ENCODE peak calls at places on chromosomes 2 and 18, in seven cellular contexts. B is activated CD8-positive, alpha-beta T cell treated with anti-CD3 and anti-CD28 coated beads for 36 hours; N is fibroblast of lung; E is AG10803; K is body of pancreas; L is heart right ventricle; R is fibroblast of mammary gland. T is an unnamed sample.

GRCh38 chr2:152506843-152507242 is 171.9 kb downstream of the FMNL2 start:
- DNase-seq in B (no peak), N (no peak), E (no peak), K (no peak), L (no peak), R (peak), T (no peak)

GRCh38 chr2:173249661-173250641 is 104.7 kb upstream of the CDCA7 start:
- DNase-seq in B (no peak), N (no peak), E (no peak), K (no peak), L (no peak), R (no peak), T (peak)

GRCh38 chr18:37381554-37381953 is 184.0 kb downstream of the CELF4 start:
- DNase-seq in B (no peak), N (no peak), E (no peak), K (no peak), L (no peak), R (no peak), T (no peak)

GRCh38 chr2:118643286-118643685 is 204.2 kb downstream of the EN1 start:
- DNase-seq in B (no peak), N (no peak), E (peak), K (no peak), L (no peak), R (peak), T (no peak)

GRCh38 chr18:11506871-11507270 is 102.5 kb upstream of the SLC35G4 start:
- DNase-seq in B (no peak), N (no peak), E (no peak), K (no peak), L (no peak), R (no peak), T (no peak)

GRCh38 chr2:36587556-36587955 is 10.4 kb downstream of the FEZ2 start:
- DNase-seq in B (no peak), N (peak), E (no peak), K (no peak), L (no peak), R (no peak), T (no peak)

GRCh38 chr18:3605562-3606443 is 155.8 kb downstream of the TGIF1 start:
- DNase-seq in B (no peak), N (peak), E (peak), K (no peak), L (no peak), R (peak), T (no peak)

GRCh38 chr2:7573166-7573845 is 656.1 kb downstream of the RNF144A start:
- DNase-seq in B (no peak), N (no peak), E (no peak), K (no peak), L (no peak), R (no peak), T (no peak)

GRCh38 chr2:43059183-43059897 is 167.1 kb downstream of the ZFP36L2 start:
- DNase-seq in B (peak), N (peak), E (peak), K (peak), L (peak), R (peak), T (no peak)

GRCh38 chr2:180291060-180291459 is 284.0 kb upstream of the CWC22 start:
- DNase-seq in B (no peak), N (peak), E (peak), K (no peak), L (no peak), R (peak), T (no peak)

GRCh38 chr2:69054431-69054830 is 41.5 kb downstream of the ANTXR1 start:
- DNase-seq in B (peak), N (peak), E (peak), K (no peak), L (no peak), R (peak), T (no peak)

GRCh38 chr2:121429119-121429903 is 101.4 kb upstream of the RNU4ATAC start:
- DNase-seq in B (no peak), N (no peak), E (peak), K (no peak), L (no peak), R (peak), T (no peak)

GRCh38 chr2:216071452-216071851 is 10.2 kb downstream of the PECR start:
- DNase-seq in B (no peak), N (no peak), E (peak), K (no peak), L (no peak), R (no peak), T (no peak)

GRCh38 chr2:219629976-219630695 is 2.7 kb downstream of the SLC4A3 start:
- DNase-seq in B (no peak), N (no peak), E (no peak), K (no peak), L (peak), R (no peak), T (no peak)

GRCh38 chr2:8980096-8980495 is 23.4 kb downstream of the MBOAT2 start:
- DNase-seq in B (no peak), N (no peak), E (peak), K (no peak), L (no peak), R (no peak), T (no peak)

GRCh38 chr2:45275235-45275805 is 266.1 kb upstream of the SIX2 start:
- DNase-seq in B (no peak), N (peak), E (no peak), K (peak), L (no peak), R (peak), T (no peak)

GRCh38 chr18:7778181-7778580 is 211.1 kb downstream of the PTPRM start:
- DNase-seq in B (no peak), N (peak), E (no peak), K (no peak), L (no peak), R (no peak), T (no peak)

GRCh38 chr2:85709385-85709784 is 15.2 kb downstream of the GNLY start:
- DNase-seq in B (no peak), N (peak), E (no peak), K (no peak), L (no peak), R (peak), T (no peak)

GRCh38 chr2:42602218-42602936 is 33.9 kb downstream of the MTA3 start:
- DNase-seq in B (no peak), N (no peak), E (no peak), K (no peak), L (no peak), R (no peak), T (no peak)

GRCh38 chr2:147182260-147182659 is 662.6 kb upstream of the ACVR2A start:
- DNase-seq in B (peak), N (no peak), E (no peak), K (no peak), L (no peak), R (peak), T (no peak)

GRCh38 chr18:32213693-32214092 is 23.9 kb downstream of the MEP1B start:
- DNase-seq in B (no peak), N (no peak), E (no peak), K (no peak), L (no peak), R (no peak), T (no peak)

GRCh38 chr2:240435457-240435954 is at the start of gene GPC1:
- DNase-seq in B (peak), N (peak), E (peak), K (peak), L (peak), R (peak), T (peak)

GRCh38 chr2:233261819-233262555 is 10.5 kb downstream of the ATG16L1 start:
- DNase-seq in B (no peak), N (no peak), E (no peak), K (no peak), L (no peak), R (no peak), T (no peak)

GRCh38 chr2:10878268-10878915 is 33.3 kb upstream of the KCNF1 start:
- DNase-seq in B (no peak), N (no peak), E (no peak), K (no peak), L (no peak), R (no peak), T (no peak)

GRCh38 chr2:10880586-10881321 is 31.0 kb upstream of the KCNF1 start:
- DNase-seq in B (no peak), N (no peak), E (no peak), K (no peak), L (no peak), R (no peak), T (no peak)

GRCh38 chr2:10877691-10878111 is 34.0 kb upstream of the KCNF1 start:
- DNase-seq in B (no peak), N (no peak), E (no peak), K (no peak), L (no peak), R (peak), T (no peak)

GRCh38 chr2:10879159-10879558 is 32.6 kb upstream of the KCNF1 start:
- DNase-seq in B (no peak), N (no peak), E (no peak), K (no peak), L (no peak), R (no peak), T (no peak)

GRCh38 chr2:10879624-10880585 is 31.8 kb upstream of the KCNF1 start:
- DNase-seq in B (no peak), N (no peak), E (no peak), K (no peak), L (no peak), R (no peak), T (no peak)
- TF ChIP-seq CTCF in B (no peak), N (no peak), E (no peak), K (no peak), L (no peak), R (no peak), T (no peak)

DNA sequence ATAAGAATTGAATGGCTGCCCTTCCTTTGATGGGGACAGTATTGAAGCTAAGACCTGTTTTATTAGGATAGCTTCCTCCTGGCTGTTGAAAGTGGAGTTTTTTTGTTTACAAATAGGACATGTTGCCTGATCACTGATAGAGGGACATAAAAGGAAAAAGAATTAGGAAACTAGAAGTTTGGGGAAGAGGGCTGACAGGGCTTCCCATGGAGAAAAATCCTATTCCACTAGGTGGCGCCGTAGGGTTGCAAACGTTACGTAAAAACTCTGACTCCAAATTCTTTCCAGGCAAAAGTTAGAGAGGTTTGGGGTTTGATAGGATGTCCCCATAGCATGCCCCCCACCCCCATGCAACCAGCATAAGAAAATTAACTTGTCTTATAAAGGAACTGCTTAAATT is 11.1 kb upstream of the RBFA start:
- DNase-seq in B (peak), N (no peak), E (no peak), K (no peak), L (no peak), R (no peak), T (no peak)
- TF ChIP-seq CTCF in B (peak), N (peak), E (peak), K (no peak), L (peak), R (peak), T (peak)

GRCh38 chr2:237390235-237390634 is 23.7 kb downstream of the COL6A3 start:
- DNase-seq in B (no peak), N (no peak), E (no peak), K (no peak), L (no peak), R (no peak), T (no peak)

GRCh38 chr2:237384672-237385020 is 29.3 kb downstream of the COL6A3 start:
- DNase-seq in B (no peak), N (no peak), E (no peak), K (no peak), L (no peak), R (no peak), T (no peak)

GRCh38 chr2:237389831-237390230 is 24.1 kb downstream of the COL6A3 start:
- DNase-seq in B (no peak), N (no peak), E (peak), K (no peak), L (no peak), R (no peak), T (no peak)

GRCh38 chr2:237391140-237391539 is 22.8 kb downstream of the COL6A3 start:
- DNase-seq in B (no peak), N (no peak), E (peak), K (no peak), L (no peak), R (no peak), T (no peak)

GRCh38 chr2:237388036-237388435 is 25.9 kb downstream of the COL6A3 start:
- DNase-seq in B (no peak), N (no peak), E (peak), K (no peak), L (no peak), R (no peak), T (no peak)
- TF ChIP-seq CTCF in B (no peak), N (no peak), E (no peak), K (no peak), L (no peak), R (no peak), T (no peak)

GRCh38 chr2:207734264-207734635 is 22.8 kb downstream of the CCNYL1 start:
- DNase-seq in B (no peak), N (peak), E (peak), K (no peak), L (no peak), R (peak), T (no peak)
- TF ChIP-seq CTCF in B (no peak), N (peak), E (peak), K (peak), L (peak), R (peak), T (no peak)

GRCh38 chr2:11123856-11124759 is 31.2 kb upstream of the SLC66A3 start:
- DNase-seq in B (peak), N (peak), E (peak), K (peak), L (peak), R (peak), T (peak)
- TF ChIP-seq CTCF in B (peak), N (peak), E (peak), K (peak), L (peak), R (peak), T (peak)

GRCh38 chr18:59067873-59068272 is 71.8 kb upstream of the SEC11C start:
- DNase-seq in B (peak), N (no peak), E (no peak), K (peak), L (no peak), R (peak), T (peak)
- TF ChIP-seq CTCF in B (peak), N (peak), E (peak), K (peak), L (peak), R (peak), T (peak)

GRCh38 chr18:74496508-74497307 is 545 bp downstream of the CNDP2 start:
- DNase-seq in B (peak), N (peak), E (peak), K (peak), L (peak), R (peak), T (peak)

GRCh38 chr18:74495581-74496507 is at the start of gene CNDP2:
- DNase-seq in B (peak), N (peak), E (peak), K (peak), L (peak), R (peak), T (peak)

GRCh38 chr18:74492259-74492658 is 3.9 kb upstream of the CNDP2 start:
- DNase-seq in B (no peak), N (no peak), E (no peak), K (no peak), L (no peak), R (no peak), T (no peak)

GRCh38 chr18:74494514-74494913 is 1.6 kb upstream of the CNDP2 start:
- DNase-seq in B (no peak), N (no peak), E (no peak), K (no peak), L (no peak), R (no peak), T (no peak)

DNA sequence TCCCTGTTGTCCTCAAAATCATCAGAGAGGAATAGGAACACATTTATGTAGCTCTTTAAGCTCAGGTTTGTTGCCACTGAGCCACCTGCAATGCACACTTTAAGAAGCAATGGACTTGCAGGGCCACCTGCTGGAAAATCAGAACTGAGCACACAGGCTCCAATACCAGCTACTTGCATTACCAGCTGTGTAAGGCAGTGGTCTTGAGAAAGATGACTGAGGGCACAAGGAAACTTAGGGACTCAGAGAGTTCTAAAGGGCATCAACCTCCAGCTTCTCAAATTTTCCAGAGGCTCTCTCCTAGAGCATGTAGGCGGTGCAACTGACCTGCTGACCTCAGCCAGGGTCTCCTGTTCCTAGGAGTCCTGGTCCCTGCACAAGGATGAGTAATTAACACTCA is 2.5 kb upstream of the CNDP2 start:
- DNase-seq in B (peak), N (peak), E (peak), K (peak), L (no peak), R (peak), T (no peak)
- TF ChIP-seq CTCF in B (peak), N (peak), E (peak), K (peak), L (peak), R (peak), T (peak)

GRCh38 chr2:165876269-165876668 is 77.3 kb downstream of the TTC21B start:
- DNase-seq in B (no peak), N (no peak), E (no peak), K (no peak), L (no peak), R (no peak), T (no peak)

GRCh38 chr2:165877565-165878550 is 75.7 kb downstream of the TTC21B start:
- DNase-seq in B (peak), N (peak), E (peak), K (no peak), L (no peak), R (peak), T (no peak)

GRCh38 chr2:165876712-165877111 is 76.9 kb downstream of the TTC21B start:
- DNase-seq in B (no peak), N (no peak), E (no peak), K (no peak), L (no peak), R (peak), T (no peak)

GRCh38 chr2:165872101-165872791 is 78.2 kb upstream of the GALNT3 start:
- DNase-seq in B (no peak), N (no peak), E (peak), K (no peak), L (no peak), R (peak), T (no peak)

GRCh38 chr2:165874445-165875039 is 79.0 kb downstream of the TTC21B start:
- DNase-seq in B (no peak), N (peak), E (peak), K (no peak), L (no peak), R (peak), T (no peak)
- TF ChIP-seq CTCF in B (peak), N (peak), E (peak), K (peak), L (peak), R (peak), T (peak)

GRCh38 chr2:212730994-212731393 is 192.4 kb upstream of the ERBB4 start:
- DNase-seq in B (no peak), N (no peak), E (no peak), K (no peak), L (no peak), R (no peak), T (no peak)

GRCh38 chr2:212728717-212729116 is 190.1 kb upstream of the ERBB4 start:
- DNase-seq in B (no peak), N (no peak), E (no peak), K (no peak), L (no peak), R (no peak), T (no peak)

GRCh38 chr2:212726403-212726802 is 187.8 kb upstream of the ERBB4 start:
- DNase-seq in B (no peak), N (no peak), E (no peak), K (no peak), L (no peak), R (no peak), T (no peak)

GRCh38 chr2:212725180-212725579 is 186.6 kb upstream of the ERBB4 start:
- DNase-seq in B (no peak), N (no peak), E (no peak), K (no peak), L (no peak), R (no peak), T (no peak)

GRCh38 chr2:212727751-212728150 is 189.1 kb upstream of the ERBB4 start:
- DNase-seq in B (peak), N (no peak), E (no peak), K (no peak), L (no peak), R (no peak), T (no peak)
- TF ChIP-seq CTCF in B (no peak), N (no peak), E (no peak), K (no peak), L (no peak), R (no peak), T (no peak)